ENCODE peak calls at places on chromosomes 4 and X, in nine cellular contexts. Z is uterus, D is AG04450, R is sigmoid colon, W is PC-3, L is A549, G is GM23338, U is AG04449, Y is fibroblast of mammary gland. X is an unnamed sample.

GRCh38 chrX:41634284-41634683 is 54.5 kb upstream of the GPR34 start:
- DNase-seq in Z (no peak), D (no peak), R (no peak), W (no peak), L (no peak), G (no peak), U (no peak), Y (peak; percentile 35), X (no peak)

GRCh38 chr4:8102831-8103230 is 55.8 kb downstream of the ABLIM2 start:
- DNase-seq in Z (no peak), D (no peak), R (no peak), W (no peak), L (no peak), G (no peak), U (no peak), Y (no peak), X (no peak)

GRCh38 chr4:16162891-16163290 is 63.4 kb downstream of the TAPT1 start:
- DNase-seq in Z (no peak), D (no peak), R (no peak), W (no peak), L (no peak), G (no peak), U (no peak), Y (no peak), X (no peak)

GRCh38 chr4:108571027-108571569 is 49.3 kb upstream of the RPL34 start:
- DNase-seq in Z (no peak), D (peak; percentile 3), R (no peak), W (no peak), L (no peak), G (no peak), U (no peak), Y (no peak), X (no peak)

GRCh38 chr4:169342906-169343560 is 72.3 kb upstream of the SH3RF1 start:
- DNase-seq in Z (no peak), D (no peak), R (no peak), W (peak; percentile 45), L (no peak), G (no peak), U (no peak), Y (peak; percentile 48), X (no peak)

GRCh38 chr4:2341911-2342652 is 76.4 kb downstream of the ZFYVE28 start:
- DNase-seq in Z (peak; percentile 6), D (no peak), R (peak; percentile 34), W (no peak), L (no peak), G (no peak), U (no peak), Y (no peak), X (no peak)

GRCh38 chr4:99087887-99088484 is 602 bp downstream of the ADH5 start:
- DNase-seq in Z (peak; percentile 74), D (peak; percentile 43), R (peak; percentile 95), W (peak; percentile 34), L (peak; percentile 32), G (peak; percentile 57), U (peak; percentile 59), Y (peak; percentile 87), X (peak; percentile 55)

GRCh38 chrX:72020204-72020603 is 109.6 kb downstream of the NHSL2 start:
- DNase-seq in Z (peak; percentile 37), D (no peak), R (peak; percentile 77), W (no peak), L (no peak), G (no peak), U (no peak), Y (peak; percentile 26), X (no peak)

GRCh38 chr4:11843927-11844326 is 415.2 kb upstream of the HS3ST1 start:
- DNase-seq in Z (no peak), D (no peak), R (no peak), W (no peak), L (no peak), G (no peak), U (no peak), Y (no peak), X (no peak)

GRCh38 chr4:95867919-95868318 is 28.0 kb downstream of the PDHA2 start:
- DNase-seq in Z (no peak), D (no peak), R (no peak), W (peak; percentile 26), L (no peak), G (peak; percentile 74), U (no peak), Y (peak; percentile 6), X (peak; percentile 12)

DNA sequence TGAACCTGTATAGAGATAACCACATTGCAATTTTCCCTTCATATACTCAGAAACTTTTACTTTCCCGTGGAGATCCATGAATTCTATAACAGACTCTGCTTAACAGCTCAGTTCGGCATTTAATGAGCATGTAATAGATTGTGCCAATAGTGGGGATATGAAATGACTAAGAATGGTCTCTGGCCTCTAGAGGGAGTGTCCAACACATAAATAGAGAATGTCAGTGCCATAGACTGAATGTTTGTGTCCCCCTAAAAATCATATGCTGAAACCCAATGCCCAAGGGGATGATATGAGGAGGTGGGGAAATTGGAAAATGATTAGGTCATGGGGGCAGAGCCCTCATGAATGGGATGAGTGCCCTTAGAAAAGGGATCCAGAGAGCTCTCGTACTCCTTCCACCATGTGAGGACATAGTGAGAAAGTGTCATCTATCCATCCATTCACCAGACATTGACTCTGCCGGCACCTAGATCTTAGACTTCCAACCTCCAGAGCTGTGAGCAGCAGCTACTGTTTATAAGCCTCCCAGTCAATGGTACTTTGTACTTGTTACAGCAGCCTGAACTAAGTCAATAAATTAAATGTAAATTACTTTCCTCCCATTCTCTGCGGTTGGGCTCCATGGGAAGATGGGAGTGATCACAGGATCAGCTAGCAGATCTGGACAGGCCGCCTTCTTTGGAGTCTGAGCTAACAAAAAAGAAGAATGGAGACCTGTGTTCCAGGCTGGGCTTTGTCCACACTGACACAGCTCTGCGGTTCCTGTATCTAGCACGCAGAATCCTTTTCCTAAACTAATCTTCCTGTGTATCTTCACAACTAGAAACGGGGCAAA is 28.1 kb upstream of the HPSE start:
- DNase-seq in Z (no peak), D (no peak), R (no peak), W (peak; percentile 38), L (peak; percentile 6), G (peak; percentile 33), U (no peak), Y (peak; percentile 62), X (no peak)
- TF ChIP-seq CTCF in Z (peak; percentile 13), D (peak; percentile 58), R (no peak), W (peak; percentile 69), L (peak; percentile 42), G (peak; percentile 59), U (peak; percentile 25), Y (peak; percentile 54), X (peak; percentile 68)

GRCh38 chr4:185039508-185040273 is 21.4 kb downstream of the HELT start:
- DNase-seq in Z (peak; percentile 35), D (peak; percentile 37), R (peak; percentile 71), W (peak; percentile 54), L (peak; percentile 66), G (peak; percentile 84), U (peak; percentile 5), Y (peak; percentile 66), X (peak; percentile 43)
- TF ChIP-seq CTCF in Z (peak; percentile 84), D (peak; percentile 90), R (peak; percentile 78), W (peak; percentile 77), L (peak; percentile 73), G (peak; percentile 92), U (peak; percentile 58), Y (peak; percentile 79), X (peak; percentile 80)

GRCh38 chr4:101307901-101308300 is 39.4 kb downstream of the PPP3CA start:
- DNase-seq in Z (no peak), D (no peak), R (no peak), W (peak; percentile 23), L (no peak), G (no peak), U (no peak), Y (peak; percentile 20), X (peak; percentile 10)
- TF ChIP-seq CTCF in Z (no peak), D (no peak), R (no peak), W (no peak), L (no peak), G (no peak), U (no peak), Y (no peak), X (no peak)

GRCh38 chr4:73258668-73259551 is at the start of gene ANKRD17:
- DNase-seq in Z (peak; percentile 91), D (peak; percentile 80), R (peak; percentile 96), W (peak; percentile 96), L (peak; percentile 56), G (peak; percentile 96), U (peak; percentile 53), Y (peak; percentile 91), X (peak; percentile 94)
- TF ChIP-seq CTCF in Z (peak; percentile 39), D (no peak), R (peak; percentile 18), W (peak; percentile 2), L (no peak), G (no peak), U (peak; percentile 19), Y (no peak), X (peak; percentile 9)

GRCh38 chrX:117645639-117646038 is 471.0 kb downstream of the KLHL13 start:
- DNase-seq in Z (no peak), D (no peak), R (no peak), W (no peak), L (no peak), G (peak; percentile 1), U (no peak), Y (no peak), X (no peak)
- TF ChIP-seq CTCF in Z (no peak), D (no peak), R (no peak), W (no peak), L (no peak), G (no peak), U (no peak), Y (no peak), X (no peak)

X was measured in foreskin keratinocyte.